ENCODE peak calls at places on chromosome 14, in seven cellular contexts. I is right cardiac atrium; W is cardiac muscle cell; K is hypothalamus; O is stimulated activated CD8-positive, alpha-beta memory T cell treated with anti-CD3 and anti-CD28 coated beads, Interleukin-15, amount 100 ng/mL, for 24 hours; V is left ventricle myocardium inferior; B is NCI-H1105 treated with DMSO at 0.1 percent for 48 hours. L is an unnamed sample.

GRCh38 chr14:102088012-102088792 is 1.4 kb upstream of the HSP90AA1 start:
- DNase-seq in I (peak), W (no peak), K (peak), O (peak), V (peak), B (no peak), L (no peak)

GRCh38 chr14:80464531-80465149 is 253.3 kb upstream of the DIO2 start:
- DNase-seq in I (no peak), W (no peak), K (no peak), O (no peak), V (no peak), B (no peak), L (no peak)

GRCh38 chr14:69996197-69996596 is 117.0 kb downstream of the SMOC1 start:
- DNase-seq in I (no peak), W (no peak), K (no peak), O (no peak), V (no peak), B (no peak), L (no peak)

GRCh38 chr14:80621701-80622100 is 319.8 kb downstream of the CEP128 start:
- DNase-seq in I (no peak), W (no peak), K (no peak), O (no peak), V (no peak), B (no peak), L (no peak)

GRCh38 chr14:33678012-33678411 is 272.9 kb downstream of the EGLN3 start:
- DNase-seq in I (no peak), W (no peak), K (no peak), O (no peak), V (no peak), B (no peak), L (no peak)

GRCh38 chr14:35158951-35159653 is 36.8 kb downstream of the PRORP start:
- DNase-seq in I (no peak), W (no peak), K (no peak), O (no peak), V (no peak), B (no peak), L (no peak)

GRCh38 chr14:24398298-24398942 is 383 bp upstream of the NYNRIN start:
- DNase-seq in I (peak), W (peak), K (no peak), O (no peak), V (peak), B (peak), L (no peak)

GRCh38 chr14:69719501-69719951 is 47.4 kb upstream of the SRSF5 start:
- DNase-seq in I (peak), W (no peak), K (no peak), O (no peak), V (peak), B (no peak), L (no peak)

GRCh38 chr14:59583755-59584154 is 7.1 kb upstream of the CCDC175 start:
- DNase-seq in I (no peak), W (peak), K (no peak), O (no peak), V (no peak), B (no peak), L (no peak)

L was measured in glomerular endothelial cell.